ENCODE peak calls at places on chromosomes 3 and 15, in nine cellular contexts. I, Z, C, G, L, V, P, S and Y are unnamed samples.

GRCh38 chr15:49606594-49606993 is 14.0 kb downstream of the FAM227B start:
- DNase-seq in I (no peak), Z (no peak), C (no peak), G (no peak), L (no peak), V (no peak), P (no peak), S (no peak), Y (no peak)

GRCh38 chr3:142963266-142964149 is at the start of gene PAQR9:
- DNase-seq in I (peak), Z (no peak), C (no peak), G (no peak), L (peak), V (peak), P (no peak), S (peak), Y (no peak)

GRCh38 chr3:119145500-119146167 is at the start of gene TEX55:
- DNase-seq in I (no peak), Z (peak), C (peak), G (no peak), L (peak), V (peak), P (no peak), S (no peak), Y (peak)

GRCh38 chr3:31762888-31763351 is 218.1 kb downstream of the OSBPL10 start:
- DNase-seq in I (no peak), Z (no peak), C (no peak), G (no peak), L (no peak), V (no peak), P (no peak), S (no peak), Y (no peak)

GRCh38 chr3:151011427-151011826 is 38.9 kb upstream of the CLRN1 start:
- DNase-seq in I (no peak), Z (no peak), C (no peak), G (no peak), L (no peak), V (no peak), P (no peak), S (no peak), Y (no peak)

GRCh38 chr3:35562141-35562540 is 77.2 kb upstream of the ARPP21 start:
- DNase-seq in I (no peak), Z (no peak), C (no peak), G (no peak), L (no peak), V (no peak), P (no peak), S (no peak), Y (no peak)

GRCh38 chr3:33758874-33759273 is 39.6 kb upstream of the PDCD6IP start:
- DNase-seq in I (no peak), Z (no peak), C (no peak), G (no peak), L (no peak), V (no peak), P (no peak), S (no peak), Y (no peak)

GRCh38 chr15:57500979-57501576 is 90.6 kb upstream of the MYZAP start:
- DNase-seq in I (no peak), Z (peak), C (no peak), G (no peak), L (no peak), V (no peak), P (no peak), S (no peak), Y (no peak)

GRCh38 chr15:51475736-51476135 is 134.3 kb downstream of the GLDN start:
- DNase-seq in I (no peak), Z (no peak), C (no peak), G (no peak), L (no peak), V (no peak), P (no peak), S (no peak), Y (no peak)

GRCh38 chr3:48427630-48427962 is 2.3 kb downstream of the PLXNB1 start:
- DNase-seq in I (peak), Z (no peak), C (peak), G (no peak), L (no peak), V (no peak), P (no peak), S (no peak), Y (no peak)

GRCh38 chr3:151371531-151371930 is 13.0 kb downstream of the P2RY12 start:
- DNase-seq in I (no peak), Z (no peak), C (no peak), G (no peak), L (no peak), V (no peak), P (no peak), S (no peak), Y (no peak)

GRCh38 chr3:194748229-194748628 is 62.5 kb downstream of the FAM43A start:
- DNase-seq in I (no peak), Z (no peak), C (no peak), G (no peak), L (no peak), V (no peak), P (no peak), S (no peak), Y (no peak)

GRCh38 chr3:3191675-3192480 is 12.4 kb upstream of the CRBN start:
- DNase-seq in I (no peak), Z (no peak), C (no peak), G (no peak), L (no peak), V (no peak), P (no peak), S (no peak), Y (no peak)

GRCh38 chr15:62307551-62307950 is 142.5 kb upstream of the C2CD4B start:
- DNase-seq in I (no peak), Z (no peak), C (no peak), G (no peak), L (no peak), V (no peak), P (no peak), S (no peak), Y (peak)

GRCh38 chr3:100047455-100048141 is 66.7 kb downstream of the FILIP1L start:
- DNase-seq in I (no peak), Z (no peak), C (peak), G (no peak), L (peak), V (no peak), P (no peak), S (no peak), Y (peak)

GRCh38 chr3:9649791-9650521 is 651 bp downstream of the MTMR14 start:
- DNase-seq in I (no peak), Z (no peak), C (no peak), G (no peak), L (peak), V (peak), P (no peak), S (no peak), Y (no peak)

GRCh38 chr15:58520936-58521292 is 89.1 kb downstream of the LIPC start:
- DNase-seq in I (no peak), Z (no peak), C (no peak), G (no peak), L (no peak), V (no peak), P (no peak), S (no peak), Y (no peak)

GRCh38 chr15:57696146-57696545 is 10.4 kb upstream of the POLR2M start:
- DNase-seq in I (no peak), Z (no peak), C (no peak), G (no peak), L (no peak), V (no peak), P (no peak), S (no peak), Y (no peak)

GRCh38 chr15:62940755-62941361 is 101.7 kb upstream of the TPM1 start:
- DNase-seq in I (peak), Z (peak), C (peak), G (peak), L (peak), V (no peak), P (peak), S (no peak), Y (peak)

GRCh38 chr3:11335056-11335608 is 62.9 kb downstream of the ATG7 start:
- DNase-seq in I (no peak), Z (no peak), C (no peak), G (no peak), L (peak), V (peak), P (peak), S (no peak), Y (peak)

GRCh38 chr3:26245236-26245635 is 377.3 kb upstream of the LRRC3B start:
- DNase-seq in I (no peak), Z (no peak), C (no peak), G (no peak), L (no peak), V (no peak), P (no peak), S (no peak), Y (no peak)

GRCh38 chr15:34804113-34804512 is 8.8 kb upstream of the ACTC1 start:
- DNase-seq in I (no peak), Z (no peak), C (no peak), G (no peak), L (no peak), V (no peak), P (no peak), S (no peak), Y (no peak)

GRCh38 chr3:187739125-187739560 is 6.1 kb downstream of the BCL6 start:
- DNase-seq in I (peak), Z (peak), C (no peak), G (no peak), L (no peak), V (no peak), P (peak), S (peak), Y (no peak)

GRCh38 chr3:127391436-127392145 is 103.7 kb upstream of the PRR20G start:
- DNase-seq in I (no peak), Z (no peak), C (no peak), G (no peak), L (no peak), V (no peak), P (no peak), S (peak), Y (no peak)

GRCh38 chr3:57961828-57962447 is 46.3 kb upstream of the FLNB start:
- DNase-seq in I (no peak), Z (no peak), C (no peak), G (no peak), L (no peak), V (no peak), P (no peak), S (no peak), Y (no peak)

GRCh38 chr3:169813757-169814517 is 1.2 kb upstream of the LRRC34 start:
- DNase-seq in I (no peak), Z (peak), C (peak), G (no peak), L (no peak), V (peak), P (peak), S (peak), Y (no peak)

GRCh38 chr3:57982561-57983243 is 25.5 kb upstream of the FLNB start:
- DNase-seq in I (no peak), Z (no peak), C (no peak), G (no peak), L (no peak), V (no peak), P (no peak), S (no peak), Y (no peak)

GRCh38 chr15:92681141-92681622 is 25.6 kb upstream of the FAM174B start:
- DNase-seq in I (no peak), Z (no peak), C (peak), G (peak), L (no peak), V (no peak), P (peak), S (no peak), Y (no peak)

GRCh38 chr15:69820819-69821218 is 276.9 kb downstream of the TLE3 start:
- DNase-seq in I (no peak), Z (peak), C (no peak), G (no peak), L (no peak), V (no peak), P (no peak), S (no peak), Y (no peak)

GRCh38 chr15:28892789-28893610 is 7.2 kb downstream of the APBA2 start:
- DNase-seq in I (no peak), Z (peak), C (no peak), G (no peak), L (no peak), V (no peak), P (no peak), S (no peak), Y (no peak)

GRCh38 chr3:155282416-155283091 is 10.9 kb downstream of the STRIT1 start:
- DNase-seq in I (no peak), Z (no peak), C (no peak), G (no peak), L (no peak), V (no peak), P (no peak), S (no peak), Y (no peak)

GRCh38 chr15:88810449-88810848 is 7.2 kb downstream of the ACAN start:
- DNase-seq in I (no peak), Z (no peak), C (no peak), G (no peak), L (no peak), V (no peak), P (no peak), S (no peak), Y (peak)

GRCh38 chr15:36428102-36428845 is 151.2 kb upstream of the CDIN1 start:
- DNase-seq in I (no peak), Z (no peak), C (no peak), G (no peak), L (peak), V (no peak), P (peak), S (no peak), Y (peak)

GRCh38 chr3:11244131-11244677 is 28.0 kb upstream of the ATG7 start:
- DNase-seq in I (no peak), Z (no peak), C (no peak), G (no peak), L (no peak), V (no peak), P (no peak), S (no peak), Y (peak)

GRCh38 chr3:18378218-18378617 is 46.9 kb downstream of the SATB1 start:
- DNase-seq in I (no peak), Z (no peak), C (no peak), G (no peak), L (no peak), V (no peak), P (no peak), S (no peak), Y (no peak)

GRCh38 chr3:106629215-106629832 is 747.9 kb upstream of the CCDC54 start:
- DNase-seq in I (no peak), Z (no peak), C (no peak), G (no peak), L (no peak), V (no peak), P (no peak), S (no peak), Y (no peak)

DNA sequence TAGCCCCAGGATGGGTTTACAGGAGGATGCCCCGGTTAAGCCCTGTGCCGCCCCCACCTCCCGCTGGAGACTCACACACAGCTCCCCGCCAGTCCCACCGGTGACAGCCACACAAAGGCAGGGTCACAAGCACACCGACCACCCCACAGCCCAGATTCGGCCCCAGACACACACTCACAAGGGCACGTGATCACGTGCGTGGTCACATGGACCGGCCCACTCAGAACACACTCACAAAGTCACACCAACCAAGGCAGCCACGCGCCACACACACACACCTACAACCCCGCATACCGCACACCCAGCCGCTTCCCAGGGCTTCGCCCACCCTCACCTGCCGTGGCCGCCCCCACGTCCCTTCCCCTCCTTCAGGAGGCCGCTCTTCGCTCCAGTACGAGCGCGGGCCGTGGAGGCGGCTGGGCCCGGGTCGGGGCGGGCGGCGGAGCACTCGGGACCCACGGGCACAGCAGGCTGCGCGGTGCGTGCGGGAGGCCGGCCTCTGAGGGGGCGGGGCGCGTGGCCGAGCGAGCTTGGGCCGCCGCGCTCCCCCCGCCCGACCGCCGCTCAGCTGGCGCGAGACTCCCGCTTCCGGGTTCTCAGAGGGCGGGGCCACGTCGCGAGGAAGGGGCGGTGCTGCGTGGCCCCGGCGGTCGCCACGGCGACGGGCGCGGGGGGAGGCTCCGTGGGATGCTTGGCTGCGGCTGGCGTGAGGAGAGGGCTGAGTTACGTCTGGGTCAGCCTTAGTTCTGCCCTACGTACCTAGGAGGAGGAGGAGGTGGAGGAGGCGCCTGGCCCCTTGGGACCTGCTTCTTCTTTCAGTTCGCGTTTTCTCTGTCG is at the start of gene SPG21:
- DNase-seq in I (peak), Z (peak), C (peak), G (peak), L (peak), V (peak), P (peak), S (peak), Y (peak)
- TF ChIP-seq POLR2A in I (peak), Z (peak), C (peak), G (peak), L (peak), V (peak), P (peak), S (no peak), Y (peak)

DNA sequence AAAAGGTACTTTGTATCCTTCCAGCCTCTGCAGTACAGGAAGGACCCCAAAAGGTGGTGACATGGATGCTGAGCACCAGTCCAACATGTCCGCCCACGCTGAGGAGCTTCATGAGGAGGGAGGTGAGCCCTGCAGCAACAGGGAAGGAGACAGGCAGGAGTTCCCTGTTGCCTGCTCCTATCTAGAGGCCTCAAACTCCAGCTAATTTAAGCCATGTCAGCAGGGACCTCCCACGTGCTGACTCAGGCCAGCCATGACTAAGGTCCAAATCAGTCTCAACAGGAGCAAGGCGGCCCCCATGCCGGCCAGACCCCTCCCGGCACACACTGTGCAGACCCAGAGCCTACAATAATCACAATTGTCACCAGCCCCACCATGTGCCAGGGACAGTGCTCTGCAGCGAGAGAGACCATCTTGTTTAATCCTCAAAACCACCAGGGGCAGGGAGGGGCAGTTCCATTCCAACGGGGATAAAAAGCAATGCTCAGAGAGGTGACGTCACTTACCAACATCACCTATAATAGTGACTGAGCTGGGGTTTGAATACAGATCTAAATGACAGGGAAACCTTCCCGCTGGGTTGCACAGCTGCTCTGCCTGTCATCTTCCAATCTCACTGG is 54.5 kb upstream of the GATA2 start:
- DNase-seq in I (no peak), Z (no peak), C (no peak), G (no peak), L (no peak), V (no peak), P (no peak), S (no peak), Y (no peak)
- TF ChIP-seq POLR2A in I (no peak), Z (no peak), C (no peak), G (no peak), L (no peak), V (no peak), P (no peak), S (no peak), Y (no peak)

GRCh38 chr3:46565607-46566039 is 479 bp downstream of the LRRC2 start:
- DNase-seq in I (peak), Z (peak), C (no peak), G (peak), L (no peak), V (no peak), P (no peak), S (no peak), Y (no peak)
- TF ChIP-seq POLR2A in I (peak), Z (no peak), C (no peak), G (no peak), L (no peak), V (no peak), P (no peak), S (no peak), Y (no peak)

GRCh38 chr15:76177491-76178040 is 117.8 kb downstream of the TMEM266 start:
- DNase-seq in I (peak), Z (no peak), C (no peak), G (no peak), L (peak), V (no peak), P (no peak), S (no peak), Y (peak)

GRCh38 chr15:76176059-76176458 is 116.3 kb downstream of the TMEM266 start:
- DNase-seq in I (peak), Z (no peak), C (no peak), G (no peak), L (no peak), V (no peak), P (no peak), S (no peak), Y (no peak)

GRCh38 chr15:76178321-76178720 is 118.5 kb downstream of the TMEM266 start:
- DNase-seq in I (peak), Z (no peak), C (no peak), G (no peak), L (no peak), V (no peak), P (no peak), S (no peak), Y (no peak)

GRCh38 chr15:76175442-76175841 is 115.7 kb downstream of the TMEM266 start:
- DNase-seq in I (no peak), Z (no peak), C (no peak), G (no peak), L (no peak), V (no peak), P (no peak), S (no peak), Y (no peak)

DNA sequence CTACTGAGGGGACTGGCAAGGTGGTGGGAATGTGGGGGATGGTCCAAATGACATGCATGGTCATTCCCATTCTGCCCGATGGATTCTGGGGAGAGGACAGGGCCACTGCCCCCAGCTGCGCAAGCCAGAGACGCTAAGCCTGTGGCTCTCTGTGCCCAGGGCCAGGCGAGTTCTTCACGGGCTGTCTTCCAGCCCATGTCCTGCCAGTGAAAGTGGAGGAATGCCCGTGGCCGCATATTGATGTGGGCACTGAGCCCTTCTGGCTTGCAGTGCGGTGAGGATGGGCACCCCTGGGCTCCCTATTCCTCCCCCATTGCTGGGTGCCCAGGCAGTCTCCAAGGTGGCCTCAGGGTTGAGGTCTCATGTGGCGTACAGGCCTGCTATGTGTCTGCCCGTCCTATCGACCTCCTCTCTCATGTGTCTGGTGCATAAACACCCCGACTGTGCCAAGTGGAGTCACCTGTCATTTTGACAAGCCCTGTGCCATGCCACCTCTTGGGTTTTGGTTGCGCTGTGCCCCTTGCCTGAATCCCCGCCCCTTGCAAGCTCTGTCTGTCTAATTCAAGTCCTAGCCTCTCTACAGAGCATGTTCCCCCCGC is 116.8 kb downstream of the TMEM266 start:
- DNase-seq in I (peak), Z (no peak), C (no peak), G (no peak), L (no peak), V (no peak), P (no peak), S (no peak), Y (no peak)
- TF ChIP-seq POLR2A in I (no peak), Z (no peak), C (no peak), G (no peak), L (no peak), V (no peak), P (no peak), S (no peak), Y (no peak)